ENCODE peak calls at places on chromosome 4, in ten cellular contexts. S is NCI-H446 treated with DMSO at 0.1 percent for 48 hours; W is astrocyte of the hippocampus; V is omental fat pad; I is AG04450; D is memory B cell; P is ELR; G is renal cortical epithelial cell; K is stimulated activated CD4-positive, alpha-beta T cell treated with anti-CD3 and anti-CD28 coated beads, Interleukin-12 subunit alpha, Interleukin-12 subunit beta, amount 100 ng/mL, for 48 hours; Y is CD4-positive, CD25-positive, alpha-beta regulatory T cell. X is an unnamed sample.

GRCh38 chr4:104979083-104979760 is 167.5 kb upstream of the TET2 start:
- DNase-seq in S (no peak), W (no peak), V (no peak), I (no peak), D (no peak), P (no peak), G (no peak), K (no peak), Y (no peak), X (no peak)

GRCh38 chr4:138090145-138090917 is 151.8 kb downstream of the SLC7A11 start:
- DNase-seq in S (peak), W (peak), V (no peak), I (peak), D (peak), P (peak), G (peak), K (peak), Y (peak), X (peak)

GRCh38 chr4:145808021-145808650 is 128.2 kb downstream of the C4orf51 start:
- DNase-seq in S (peak), W (peak), V (no peak), I (peak), D (no peak), P (peak), G (peak), K (no peak), Y (no peak), X (peak)

GRCh38 chr4:159169903-159170302 is 67.0 kb downstream of the RAPGEF2 start:
- DNase-seq in S (no peak), W (no peak), V (no peak), I (no peak), D (no peak), P (no peak), G (no peak), K (no peak), Y (no peak), X (no peak)

GRCh38 chr4:174156239-174156826 is 127.1 kb downstream of the FBXO8 start:
- DNase-seq in S (peak), W (peak), V (no peak), I (no peak), D (peak), P (peak), G (peak), K (no peak), Y (peak), X (peak)

GRCh38 chr4:172740434-172740833 is 428.2 kb upstream of the GALNT7 start:
- DNase-seq in S (no peak), W (peak), V (no peak), I (no peak), D (no peak), P (no peak), G (peak), K (no peak), Y (no peak), X (no peak)

GRCh38 chr4:156638332-156638731 is 333.3 kb downstream of the PDGFC start:
- DNase-seq in S (peak), W (peak), V (no peak), I (no peak), D (no peak), P (peak), G (no peak), K (no peak), Y (no peak), X (no peak)

GRCh38 chr4:141643557-141643956 is 7.2 kb downstream of the IL15 start:
- DNase-seq in S (no peak), W (peak), V (no peak), I (no peak), D (no peak), P (peak), G (peak), K (no peak), Y (no peak), X (peak)

GRCh38 chr4:69957209-69957608 is 8.3 kb downstream of the CSN2 start:
- DNase-seq in S (no peak), W (no peak), V (no peak), I (no peak), D (no peak), P (no peak), G (peak), K (no peak), Y (no peak), X (no peak)

GRCh38 chr4:4327652-4328121 is 37.6 kb downstream of the ZBTB49 start:
- DNase-seq in S (no peak), W (peak), V (no peak), I (no peak), D (no peak), P (peak), G (no peak), K (no peak), Y (no peak), X (no peak)

GRCh38 chr4:59818656-59819055 is 1381.5 kb upstream of the ADGRL3 start:
- DNase-seq in S (no peak), W (peak), V (no peak), I (no peak), D (no peak), P (peak), G (no peak), K (no peak), Y (no peak), X (no peak)

GRCh38 chr4:185573651-185574199 is 38.4 kb upstream of the PDLIM3 start:
- DNase-seq in S (no peak), W (peak), V (no peak), I (no peak), D (no peak), P (peak), G (peak), K (no peak), Y (no peak), X (no peak)

GRCh38 chr4:6233943-6234342 is 33.6 kb upstream of the JAKMIP1 start:
- DNase-seq in S (no peak), W (no peak), V (no peak), I (no peak), D (no peak), P (no peak), G (no peak), K (no peak), Y (no peak), X (no peak)

GRCh38 chr4:146890301-146890700 is 55.4 kb downstream of the TTC29 start:
- DNase-seq in S (no peak), W (no peak), V (no peak), I (no peak), D (no peak), P (no peak), G (no peak), K (no peak), Y (no peak), X (no peak)

GRCh38 chr4:29081230-29081955 is 1638.8 kb upstream of the PCDH7 start:
- DNase-seq in S (no peak), W (peak), V (no peak), I (no peak), D (no peak), P (peak), G (peak), K (no peak), Y (no peak), X (no peak)

GRCh38 chr4:95889662-95890061 is 49.8 kb downstream of the PDHA2 start:
- DNase-seq in S (no peak), W (peak), V (no peak), I (no peak), D (no peak), P (no peak), G (peak), K (no peak), Y (no peak), X (no peak)

GRCh38 chr4:101199507-101200285 is 147.6 kb downstream of the PPP3CA start:
- DNase-seq in S (no peak), W (peak), V (no peak), I (no peak), D (no peak), P (peak), G (no peak), K (no peak), Y (no peak), X (no peak)

GRCh38 chr4:5220028-5220427 is 168.7 kb downstream of the STK32B start:
- DNase-seq in S (no peak), W (peak), V (no peak), I (no peak), D (no peak), P (peak), G (peak), K (no peak), Y (no peak), X (no peak)

GRCh38 chr4:103493450-103494159 is 226.2 kb downstream of the TACR3 start:
- DNase-seq in S (no peak), W (no peak), V (no peak), I (no peak), D (no peak), P (no peak), G (no peak), K (no peak), Y (no peak), X (no peak)

GRCh38 chr4:41532336-41532735 is 5.6 kb upstream of the LIMCH1 start:
- DNase-seq in S (no peak), W (no peak), V (no peak), I (no peak), D (no peak), P (no peak), G (no peak), K (no peak), Y (no peak), X (no peak)

GRCh38 chr4:110059556-110060191 is 138.7 kb downstream of the ELOVL6 start:
- DNase-seq in S (no peak), W (no peak), V (no peak), I (no peak), D (no peak), P (peak), G (peak), K (no peak), Y (no peak), X (no peak)

GRCh38 chr4:18198653-18199052 is 177.1 kb upstream of the LCORL start:
- DNase-seq in S (no peak), W (no peak), V (no peak), I (no peak), D (no peak), P (no peak), G (no peak), K (no peak), Y (no peak), X (no peak)

GRCh38 chr4:74073358-74073757 is 25.6 kb downstream of the CXCL2 start:
- DNase-seq in S (no peak), W (no peak), V (no peak), I (no peak), D (no peak), P (no peak), G (no peak), K (no peak), Y (no peak), X (no peak)

GRCh38 chr4:16270654-16271328 is 44.5 kb upstream of the TAPT1 start:
- DNase-seq in S (no peak), W (no peak), V (no peak), I (no peak), D (no peak), P (peak), G (no peak), K (no peak), Y (no peak), X (no peak)

GRCh38 chr4:93828332-93828829 is at the start of gene ATOH1:
- DNase-seq in S (no peak), W (peak), V (no peak), I (no peak), D (no peak), P (no peak), G (peak), K (no peak), Y (no peak), X (no peak)

GRCh38 chr4:3135155-3136011 is 60.9 kb downstream of the HTT start:
- DNase-seq in S (no peak), W (peak), V (no peak), I (no peak), D (no peak), P (no peak), G (peak), K (no peak), Y (no peak), X (no peak)

GRCh38 chr4:149785686-149786431 is 29.8 kb downstream of the IQCM start:
- DNase-seq in S (no peak), W (peak), V (no peak), I (no peak), D (no peak), P (peak), G (peak), K (no peak), Y (no peak), X (peak)

GRCh38 chr4:80215449-80216052 is 18.2 kb downstream of the PRDM8 start:
- DNase-seq in S (peak), W (peak), V (no peak), I (no peak), D (no peak), P (peak), G (peak), K (no peak), Y (peak), X (no peak)

GRCh38 chr4:16120720-16121119 is 36.9 kb upstream of the PROM1 start:
- DNase-seq in S (no peak), W (no peak), V (no peak), I (no peak), D (no peak), P (peak), G (no peak), K (no peak), Y (no peak), X (no peak)

GRCh38 chr4:144649646-144650045 is 3.7 kb downstream of the HHIP start:
- DNase-seq in S (no peak), W (no peak), V (no peak), I (no peak), D (no peak), P (no peak), G (no peak), K (no peak), Y (no peak), X (no peak)

GRCh38 chr4:34814266-34814665 is 1430.0 kb downstream of the ARAP2 start:
- DNase-seq in S (no peak), W (no peak), V (no peak), I (no peak), D (no peak), P (peak), G (no peak), K (no peak), Y (no peak), X (no peak)

GRCh38 chr4:92381640-92382039 is 77.9 kb downstream of the GRID2 start:
- DNase-seq in S (no peak), W (peak), V (no peak), I (no peak), D (no peak), P (no peak), G (peak), K (no peak), Y (no peak), X (no peak)

GRCh38 chr4:115453416-115453815 is 340.0 kb upstream of the NDST4 start:
- DNase-seq in S (no peak), W (no peak), V (no peak), I (no peak), D (no peak), P (no peak), G (no peak), K (no peak), Y (no peak), X (no peak)

GRCh38 chr4:128979934-128980333 is 113.4 kb downstream of the SCLT1 start:
- DNase-seq in S (peak), W (peak), V (no peak), I (peak), D (no peak), P (peak), G (peak), K (no peak), Y (no peak), X (peak)

GRCh38 chr4:101475246-101475645 is 127.9 kb upstream of the PPP3CA start:
- DNase-seq in S (no peak), W (no peak), V (no peak), I (no peak), D (no peak), P (no peak), G (no peak), K (no peak), Y (no peak), X (no peak)

GRCh38 chr4:45910511-45910910 is 213.3 kb downstream of the GABRG1 start:
- DNase-seq in S (no peak), W (no peak), V (no peak), I (no peak), D (no peak), P (no peak), G (no peak), K (no peak), Y (no peak), X (no peak)

GRCh38 chr4:149203256-149204001 is 612.2 kb downstream of the IQCM start:
- DNase-seq in S (no peak), W (peak), V (no peak), I (no peak), D (no peak), P (no peak), G (no peak), K (no peak), Y (no peak), X (no peak)

GRCh38 chr4:161303551-161303950 is 860.2 kb downstream of the FSTL5 start:
- DNase-seq in S (no peak), W (no peak), V (no peak), I (no peak), D (no peak), P (no peak), G (no peak), K (no peak), Y (no peak), X (no peak)

X was measured in epithelial cell of proximal tubule.